ENCODE peak calls at places on chromosomes 11 and 22, in four cellular contexts. U is GM12891, T is K562, F is GM12878. I is an unnamed sample.

GRCh38 chr22:46941958-46942815 is 179.7 kb downstream of the TBC1D22A start:
- DNase-seq in U (no peak), T (no peak), F (no peak), I (peak; percentile 35)

GRCh38 chr22:49880281-49880680 is 26.6 kb downstream of the ZBED4 start:
- DNase-seq in U (peak; percentile 49), T (no peak), F (peak; percentile 53), I (peak; percentile 39)

GRCh38 chr11:126700773-126701554 is 299.6 kb downstream of the KIRREL3 start:
- DNase-seq in F (peak; percentile 42), U (no peak), T (no peak), I (no peak)

GRCh38 chr22:21621891-21622623 is 7.8 kb downstream of the YDJC start:
- DNase-seq in U (no peak), F (no peak), T (peak; percentile 45), I (peak; percentile 80)

GRCh38 chr22:28464179-28464578 is 215.5 kb downstream of the TTC28 start:
- DNase-seq in U (no peak), F (no peak), T (no peak), I (no peak)

GRCh38 chr11:79366218-79366617 is 74.6 kb downstream of the TENM4 start:
- DNase-seq in T (no peak), U (no peak), F (no peak), I (no peak)

GRCh38 chr11:57530215-57530595 is 349 bp downstream of the TIMM10 start:
- DNase-seq in T (no peak), F (no peak), U (no peak), I (no peak)

GRCh38 chr22:36971305-36971704 is 47.9 kb downstream of the TST start:
- DNase-seq in T (no peak), U (no peak), F (no peak), I (no peak)

GRCh38 chr11:129283141-129283540 is 91.0 kb upstream of the ARHGAP32 start:
- DNase-seq in U (no peak), T (no peak), F (no peak), I (no peak)

GRCh38 chr11:2569731-2570210 is 125.0 kb downstream of the KCNQ1 start:
- DNase-seq in T (no peak), U (no peak), F (no peak), I (no peak)
- TF ChIP-seq SPI1 in T (no peak), U (no peak), F (no peak), I (no peak)

DNA sequence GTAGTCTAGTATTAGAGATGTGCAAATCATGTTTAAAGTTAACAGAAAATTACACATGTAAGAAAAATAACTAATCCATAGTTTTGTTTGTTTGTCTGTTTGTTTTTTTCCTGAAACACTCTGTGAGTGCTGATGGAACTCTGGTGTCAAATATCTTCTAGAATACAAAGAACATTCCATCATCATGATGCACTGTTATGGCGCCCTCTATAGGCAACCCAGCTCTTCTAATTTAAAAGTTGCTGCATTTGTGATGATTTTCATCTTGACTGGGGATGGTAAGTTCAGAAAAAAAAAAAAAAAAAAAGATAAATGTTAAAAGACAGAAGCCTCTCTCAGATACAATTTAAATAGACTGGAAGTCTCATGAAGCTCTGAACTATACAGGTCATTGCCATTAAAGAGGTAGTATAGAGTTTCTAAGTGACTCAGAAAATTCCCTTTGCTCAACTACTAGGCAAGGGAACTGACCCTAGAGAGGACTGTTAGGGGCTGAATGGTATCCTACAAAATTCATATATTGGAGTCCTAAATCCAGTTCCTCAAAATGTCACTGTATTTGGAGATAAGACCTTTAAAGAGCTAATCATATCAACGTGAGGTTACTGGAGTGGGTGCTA is 597.2 kb upstream of the ANO3 start:
- DNase-seq in T (no peak), F (no peak), U (no peak), I (no peak)
- TF ChIP-seq SPI1 in T (no peak), F (no peak), U (no peak), I (no peak)

GRCh38 chr11:69113226-69113625 is 42.5 kb upstream of the SMIM38 start:
- DNase-seq in T (no peak), U (no peak), F (no peak), I (no peak)
- TF ChIP-seq SPI1 in T (no peak), U (no peak), F (no peak), I (no peak)

GRCh38 chr11:34747261-34747660 is 126.4 kb downstream of the EHF start:
- DNase-seq in U (no peak), F (no peak), T (no peak), I (no peak)
- TF ChIP-seq SPI1 in U (no peak), F (no peak), T (no peak), I (no peak)

GRCh38 chr11:118845369-118845768 is 38.3 kb upstream of the CXCR5 start:
- DNase-seq in F (no peak), U (no peak), T (peak; percentile 36), I (no peak)
- TF ChIP-seq SPI1 in F (no peak), U (no peak), T (no peak), I (no peak)

DNA sequence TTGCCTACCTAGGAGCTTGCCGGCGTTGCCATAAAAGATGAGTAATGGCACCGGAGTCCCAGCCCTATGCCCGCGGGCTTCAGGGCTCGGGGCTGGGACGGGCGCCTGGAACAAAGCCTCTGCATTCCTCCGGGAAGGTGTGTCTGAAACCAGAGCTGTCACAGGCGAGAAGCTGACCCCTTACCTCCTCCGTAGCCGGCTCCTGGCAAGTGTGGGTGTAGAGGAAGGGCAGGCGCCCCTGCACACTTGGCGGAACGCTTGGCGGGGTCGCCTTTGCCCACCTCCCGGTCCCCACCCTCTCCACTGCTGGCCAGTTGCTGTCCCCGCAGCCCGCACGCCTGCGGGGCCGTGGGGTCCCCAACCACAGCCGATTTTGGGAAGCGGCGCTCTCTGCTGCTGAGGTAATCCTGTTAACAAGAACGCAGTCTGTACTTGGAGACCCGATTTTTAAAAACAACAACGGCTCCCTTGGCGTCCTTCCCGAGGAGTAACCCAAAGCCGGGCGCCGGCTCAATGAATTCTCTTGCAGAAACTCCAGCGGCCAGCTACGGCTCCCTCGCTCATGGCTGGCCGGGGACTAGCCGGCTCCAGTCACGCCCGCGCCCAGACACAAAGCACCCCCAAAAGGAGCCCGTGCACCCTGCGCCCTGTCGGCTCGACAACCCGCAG is 89.3 kb downstream of the PLEKHA7 start:
- DNase-seq in U (peak; percentile 30), F (no peak), T (no peak), I (no peak)
- TF ChIP-seq SPI1 in U (no peak), F (no peak), T (no peak), I (no peak)

I was measured in HL-60.